ENCODE peak calls at places on chromosomes 3 and 15, in nine cellular contexts. U is heart right ventricle; P is tibial nerve; Y is SW480; K is coronary artery; M is HCT116; S is stimulated activated CD8-positive, alpha-beta memory T cell treated with anti-CD3 and anti-CD28 coated beads, Interleukin-15, amount 100 ng/mL, for 1 hour; O is A172; R is NCI-H2107. J is an unnamed sample.
A peak's percentile ranks its signal among the peaks of the same experiment; 100 is the strongest.

GRCh38 chr3:13378155-13378554 is 42.0 kb downstream of the NUP210 start:
- DNase-seq in U (no peak), Y (no peak), R (no peak), M (no peak), K (no peak), P (no peak), S (no peak), O (peak; percentile 68), J (no peak)

GRCh38 chr15:58865420-58865880 is 68.0 kb downstream of the SLTM start:
- DNase-seq in O (no peak), P (no peak), U (no peak), M (no peak), Y (no peak), K (no peak), R (no peak), S (no peak), J (no peak)

GRCh38 chr15:38130739-38131498 is 121.7 kb upstream of the SPRED1 start:
- DNase-seq in O (peak; percentile 77), P (peak; percentile 81), Y (peak; percentile 68), M (no peak), U (peak; percentile 82), R (no peak), S (no peak), K (peak; percentile 84), J (peak; percentile 84)

GRCh38 chr3:76034652-76035051 is 249.3 kb upstream of the ZNF717 start:
- DNase-seq in Y (no peak), M (no peak), S (no peak), U (no peak), R (no peak), K (no peak), P (no peak), O (no peak), J (no peak)

GRCh38 chr3:179943097-179943880 is 93.4 kb downstream of the PEX5L start:
- DNase-seq in R (peak; percentile 55), S (no peak), M (no peak), U (no peak), Y (no peak), K (no peak), O (no peak), P (no peak), J (no peak)

GRCh38 chr3:179068779-179069530 is 2.7 kb downstream of the ZMAT3 start:
- DNase-seq in P (no peak), R (no peak), S (no peak), O (peak; percentile 41), M (no peak), Y (no peak), U (no peak), K (no peak), J (no peak)

GRCh38 chr15:31513178-31513577 is 186.5 kb downstream of the KLF13 start:
- DNase-seq in P (no peak), U (no peak), K (no peak), M (no peak), Y (no peak), S (no peak), R (no peak), O (no peak), J (no peak)

GRCh38 chr3:169596126-169596525 is 67.4 kb downstream of the MECOM start:
- DNase-seq in M (no peak), P (no peak), U (no peak), O (no peak), K (no peak), S (no peak), Y (no peak), R (no peak), J (no peak)

GRCh38 chr3:35549690-35550089 is 89.6 kb upstream of the ARPP21 start:
- DNase-seq in U (no peak), O (no peak), S (no peak), K (no peak), M (no peak), Y (no peak), R (no peak), P (no peak), J (peak; percentile 33)

GRCh38 chr3:190546881-190547510 is 33.1 kb downstream of the IL1RAP start:
- DNase-seq in S (no peak), P (no peak), O (no peak), M (no peak), R (no peak), Y (no peak), U (no peak), K (no peak), J (no peak)

GRCh38 chr3:188217011-188217463 is 63.1 kb downstream of the LPP start:
- DNase-seq in P (no peak), O (no peak), S (no peak), M (no peak), Y (no peak), K (no peak), R (no peak), U (no peak), J (no peak)

GRCh38 chr3:4580346-4581019 is 87.3 kb downstream of the ITPR1 start:
- DNase-seq in Y (no peak), S (no peak), O (no peak), P (no peak), K (no peak), R (no peak), M (peak; percentile 10), U (peak; percentile 31), J (peak; percentile 47)

GRCh38 chr3:134650431-134651346 is at the start of gene KY:
- DNase-seq in Y (no peak), S (no peak), U (peak; percentile 48), O (no peak), M (no peak), R (peak; percentile 14), P (no peak), K (no peak), J (peak; percentile 81)

GRCh38 chr3:146634346-146634745 is 29.2 kb upstream of the PLSCR5 start:
- DNase-seq in R (no peak), S (no peak), P (no peak), Y (no peak), M (no peak), O (no peak), U (no peak), K (no peak), J (no peak)

GRCh38 chr3:78644847-78645246 is 1123.0 kb downstream of the ROBO1 start:
- DNase-seq in M (no peak), R (no peak), Y (no peak), K (no peak), S (no peak), P (no peak), U (no peak), O (no peak), J (no peak)

GRCh38 chr15:30985081-30985531 is 6.3 kb downstream of the MTMR10 start:
- DNase-seq in Y (no peak), U (peak; percentile 22), O (no peak), S (no peak), M (no peak), K (no peak), R (no peak), P (no peak), J (no peak)

GRCh38 chr15:45230246-45230965 is 21.6 kb upstream of the SLC28A2 start:
- DNase-seq in M (no peak), K (no peak), Y (no peak), S (no peak), O (no peak), R (no peak), P (no peak), U (no peak), J (peak; percentile 33)

GRCh38 chr15:58793862-58794261 is 22.8 kb downstream of the MINDY2 start:
- DNase-seq in M (no peak), K (no peak), R (no peak), S (no peak), Y (peak; percentile 92), P (no peak), U (peak; percentile 26), O (no peak), J (no peak)

GRCh38 chr3:141373232-141373631 is 4.9 kb downstream of the ZBTB38 start:
- DNase-seq in O (no peak), Y (no peak), R (no peak), K (no peak), M (no peak), P (no peak), S (no peak), U (no peak), J (no peak)

GRCh38 chr3:177514341-177515193 is 317.3 kb upstream of the TBL1XR1 start:
- DNase-seq in P (no peak), Y (no peak), O (no peak), R (no peak), K (no peak), U (no peak), M (no peak), S (no peak), J (no peak)

GRCh38 chr15:28191832-28192231 is 92.7 kb upstream of the OCA2 start:
- DNase-seq in O (peak; percentile 7), M (no peak), Y (no peak), U (peak; percentile 39), S (no peak), K (no peak), P (no peak), R (peak; percentile 15), J (peak; percentile 76)

GRCh38 chr3:113532698-113533533 is 561 bp downstream of the SIDT1 start:
- DNase-seq in R (peak; percentile 21), S (no peak), K (no peak), P (no peak), Y (no peak), O (no peak), M (no peak), U (peak; percentile 8), J (peak; percentile 37)

GRCh38 chr3:111269782-111270181 is 198.2 kb downstream of the NECTIN3 start:
- DNase-seq in U (no peak), O (no peak), Y (no peak), R (no peak), S (no peak), P (no peak), K (no peak), M (no peak), J (no peak)

GRCh38 chr15:98442379-98442833 is 205.9 kb upstream of the IGF1R start:
- DNase-seq in P (peak; percentile 40), K (no peak), M (peak; percentile 57), U (no peak), O (peak; percentile 85), Y (peak; percentile 89), R (peak; percentile 11), S (no peak), J (no peak)

GRCh38 chr3:58163234-58163633 is 47.5 kb downstream of the DNASE1L3 start:
- DNase-seq in Y (no peak), U (peak; percentile 33), K (no peak), R (no peak), P (no peak), M (no peak), O (peak; percentile 80), S (no peak), J (no peak)

GRCh38 chr15:70703066-70703465 is 60.3 kb downstream of the UACA start:
- DNase-seq in M (no peak), K (no peak), O (no peak), Y (no peak), S (no peak), U (no peak), P (no peak), R (no peak), J (no peak)

GRCh38 chr3:152365766-152366593 is 97.3 kb downstream of the MBNL1 start:
- DNase-seq in S (no peak), Y (no peak), M (no peak), K (no peak), O (peak; percentile 39), R (no peak), U (no peak), P (no peak), J (no peak)

GRCh38 chr3:59641169-59641914 is 591.5 kb upstream of the CFAP20DC start:
- DNase-seq in O (no peak), P (peak; percentile 35), S (no peak), Y (no peak), M (no peak), U (peak; percentile 26), K (peak; percentile 81), R (no peak), J (peak; percentile 58)

GRCh38 chr3:116524455-116524854 is 79.2 kb upstream of the LSAMP start:
- DNase-seq in M (no peak), P (no peak), R (no peak), Y (no peak), U (no peak), S (no peak), K (no peak), O (no peak), J (no peak)

GRCh38 chr15:69648775-69649735 is 196.4 kb downstream of the RPLP1 start:
- DNase-seq in P (no peak), M (no peak), O (no peak), K (peak; percentile 52), S (no peak), U (no peak), R (no peak), Y (no peak), J (no peak)

GRCh38 chr3:115999598-115999997 is 376.3 kb downstream of the GAP43 start:
- DNase-seq in Y (no peak), S (no peak), O (no peak), M (no peak), U (no peak), R (no peak), P (no peak), K (no peak), J (no peak)

J was measured in left ventricle myocardium superior.